ENCODE peak calls at places on chromosomes 12 and 14, in four cellular contexts. Z, R, C and Q are unnamed samples.

GRCh38 chr14:91018465-91018864 is 42.0 kb downstream of the RPS6KA5 start:
- DNase-seq in Z (no peak), R (no peak), C (no peak), Q (no peak)

GRCh38 chr14:92686763-92687427 is 61.5 kb downstream of the LGMN start:
- DNase-seq in Z (peak), R (peak), C (peak), Q (no peak)

GRCh38 chr14:72616294-72616693 is 277.6 kb downstream of the DPF3 start:
- DNase-seq in Z (no peak), R (peak), C (no peak), Q (no peak)

GRCh38 chr12:617304-617915 is 45.8 kb downstream of the NINJ2 start:
- DNase-seq in Z (no peak), R (no peak), C (no peak), Q (no peak)

GRCh38 chr14:54738009-54738408 is 164.6 kb downstream of the GCH1 start:
- DNase-seq in Z (no peak), R (no peak), C (no peak), Q (peak)

GRCh38 chr12:66191547-66192126 is 2.6 kb downstream of the IRAK3 start:
- DNase-seq in Z (no peak), R (no peak), C (no peak), Q (no peak)

GRCh38 chr12:112906712-112907414 is at the start of gene OAS1:
- DNase-seq in Z (peak), R (peak), C (no peak), Q (peak)

GRCh38 chr14:96275182-96276112 is 19.4 kb downstream of the BDKRB1 start:
- DNase-seq in Z (peak), R (peak), C (peak), Q (peak)

GRCh38 chr14:72810201-72810600 is 83.7 kb downstream of the DPF3 start:
- DNase-seq in Z (no peak), R (no peak), C (no peak), Q (no peak)

GRCh38 chr12:28172434-28173030 is 17.7 kb upstream of the CCDC91 start:
- DNase-seq in Z (peak), R (peak), C (peak), Q (peak)

GRCh38 chr14:100031506-100032281 is 33.5 kb upstream of the EVL start:
- DNase-seq in Z (peak), R (peak), C (peak), Q (peak)

GRCh38 chr12:104565606-104566243 is 109.0 kb downstream of the CHST11 start:
- DNase-seq in Z (no peak), R (no peak), C (no peak), Q (no peak)

GRCh38 chr12:5166976-5167375 is 123.3 kb downstream of the KCNA5 start:
- DNase-seq in Z (peak), R (peak), C (no peak), Q (peak)